ENCODE peak calls at places on chromosomes 3 and 15, in seven cellular contexts. T is substantia nigra; Y is HuH-7; A is EH; U is activated CD4-positive, alpha-beta T cell treated with anti-CD3 and anti-CD28 coated beads for 36 hours; K is NCI-H1092; V is uterus. F is an unnamed sample.

GRCh38 chr3:196458063-196458462 is 25.8 kb upstream of the UBXN7 start:
- DNase-seq in T (no peak), Y (no peak), A (no peak), U (no peak), K (no peak), V (no peak), F (no peak)

GRCh38 chr3:14460342-14461005 is 58.1 kb downstream of the SLC6A6 start:
- DNase-seq in T (peak; percentile 39), Y (no peak), A (peak; percentile 99), U (no peak), K (no peak), V (peak; percentile 60), F (peak; percentile 86)

GRCh38 chr3:192641911-192642310 is 85.4 kb downstream of the FGF12 start:
- DNase-seq in T (no peak), Y (no peak), A (no peak), U (no peak), K (no peak), V (no peak), F (no peak)

GRCh38 chr3:171606151-171606751 is 146.0 kb upstream of the TNIK start:
- DNase-seq in T (no peak), Y (no peak), A (peak; percentile 32), U (no peak), K (no peak), V (no peak), F (peak; percentile 44)

GRCh38 chr15:68833734-68834334 is 13.1 kb upstream of the ANP32A start:
- DNase-seq in T (no peak), Y (no peak), A (no peak), U (peak; percentile 18), K (no peak), V (no peak), F (no peak)

GRCh38 chr3:127964053-127964452 is 49.0 kb downstream of the KBTBD12 start:
- DNase-seq in T (no peak), Y (no peak), A (peak; percentile 26), U (no peak), K (peak; percentile 72), V (no peak), F (no peak)

GRCh38 chr15:85307687-85308045 is 72.7 kb upstream of the AKAP13 start:
- DNase-seq in T (no peak), Y (no peak), A (no peak), U (no peak), K (no peak), V (no peak), F (no peak)

GRCh38 chr15:51349156-51349844 is 7.8 kb downstream of the GLDN start:
- DNase-seq in T (no peak), Y (no peak), A (peak; percentile 6), U (no peak), K (no peak), V (no peak), F (no peak)

F was measured in HT1080.